ENCODE peak calls at places on chromosomes 5 and 9, in four cellular contexts. F, Z, C and N are unnamed samples.
A peak's percentile ranks its signal among the peaks of the same experiment; 100 is the strongest.

GRCh38 chr5:17794201-17794600 is 159.9 kb downstream of the TAF11L14 start:
- DNase-seq in C (no peak), Z (no peak), F (no peak), N (no peak)

GRCh38 chr5:62608529-62609511 is 30.2 kb downstream of the LRRC70 start:
- DNase-seq in F (no peak), C (no peak), Z (no peak), N (peak; percentile 10)

GRCh38 chr9:4862506-4863250 is 69.9 kb downstream of the RCL1 start:
- DNase-seq in C (no peak), Z (no peak), F (peak; percentile 36), N (peak; percentile 33)

GRCh38 chr5:174837919-174838902 is 113.8 kb downstream of the MSX2 start:
- DNase-seq in C (peak; percentile 61), Z (no peak), F (no peak), N (no peak)

GRCh38 chr9:37395229-37395628 is 27.3 kb upstream of the GRHPR start:
- DNase-seq in F (no peak), C (no peak), Z (no peak), N (no peak)

GRCh38 chr5:38323645-38324295 is 65.4 kb downstream of the EGFLAM start:
- DNase-seq in F (no peak), Z (no peak), C (no peak), N (no peak)

GRCh38 chr5:6633469-6634326 is 458 bp downstream of the SRD5A1 start:
- DNase-seq in Z (no peak), C (peak; percentile 56), F (no peak), N (peak; percentile 40)

GRCh38 chr5:105878402-105878801 is 1792.3 kb downstream of the EFNA5 start:
- DNase-seq in C (no peak), Z (no peak), F (no peak), N (no peak)

GRCh38 chr9:123998970-123999621 is 12.5 kb upstream of the LHX2 start:
- DNase-seq in Z (peak; percentile 60), C (peak; percentile 54), F (no peak), N (no peak)

GRCh38 chr9:105055922-105056321 is 128.0 kb upstream of the ABCA1 start:
- DNase-seq in F (no peak), Z (no peak), C (no peak), N (no peak)

GRCh38 chr9:100020121-100020780 is 78.5 kb downstream of the ERP44 start:
- DNase-seq in C (no peak), Z (no peak), F (no peak), N (no peak)

GRCh38 chr5:23490993-23491392 is 16.4 kb upstream of the PRDM9 start:
- DNase-seq in C (no peak), Z (no peak), F (no peak), N (no peak)

GRCh38 chr9:8924529-8924928 is 1125.0 kb upstream of the DMAC1 start:
- DNase-seq in Z (no peak), F (no peak), C (no peak), N (no peak)

GRCh38 chr9:101540069-101540468 is 6.4 kb downstream of the RNF20 start:
- DNase-seq in F (no peak), Z (no peak), C (no peak), N (no peak)

GRCh38 chr9:91192785-91193657 is 168.7 kb downstream of the AUH start:
- DNase-seq in Z (peak; percentile 61), F (peak; percentile 92), C (peak; percentile 74), N (peak; percentile 95)

GRCh38 chr5:96529559-96529958 is 96.5 kb upstream of the PCSK1 start:
- DNase-seq in F (no peak), C (no peak), Z (no peak), N (no peak)

GRCh38 chr9:97695390-97695789 is 1.8 kb downstream of the XPA start:
- DNase-seq in F (no peak), C (no peak), Z (no peak), N (no peak)

GRCh38 chr9:125409217-125409636 is 147.6 kb downstream of the GAPVD1 start:
- DNase-seq in Z (no peak), C (peak; percentile 66), F (no peak), N (no peak)

GRCh38 chr5:159310492-159310891 is 19.8 kb downstream of the IL12B start:
- DNase-seq in Z (peak; percentile 46), C (peak; percentile 67), F (no peak), N (no peak)

GRCh38 chr5:94857119-94857518 is 238.7 kb downstream of the SLF1 start:
- DNase-seq in Z (no peak), C (no peak), F (no peak), N (no peak)

GRCh38 chr5:1076406-1076805 is 35.5 kb downstream of the SLC12A7 start:
- DNase-seq in F (no peak), Z (no peak), C (no peak), N (no peak)

GRCh38 chr5:2739360-2740050 is 12.0 kb downstream of the IRX2 start:
- DNase-seq in Z (no peak), C (peak; percentile 45), F (no peak), N (no peak)
- H3K27me3 ChIP-seq in Z (no peaks in the 10 kb centered on the region), C (peaks cover 57% of the 10 kb centered on the region), F (no peaks in the 10 kb centered on the region), N (peaks cover 65% of the 10 kb centered on the region)

DNA sequence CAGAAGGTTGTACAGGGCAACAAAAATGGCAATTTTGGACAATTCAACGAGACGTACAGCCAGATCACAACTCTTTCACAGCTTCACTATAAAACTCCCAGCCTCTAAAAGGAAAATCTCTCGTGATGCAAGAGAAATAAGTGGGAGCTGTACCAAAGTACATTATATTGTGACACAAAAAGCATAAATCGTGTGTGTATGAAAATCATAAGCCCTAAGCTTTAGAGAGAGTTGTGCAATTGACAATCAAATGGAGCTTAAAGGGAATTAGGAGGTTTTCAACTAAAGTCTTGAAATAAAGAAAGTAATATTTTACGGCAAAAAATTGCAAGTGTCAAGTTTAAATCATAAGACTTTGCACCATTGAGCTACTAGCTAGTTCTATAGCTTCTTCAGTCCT is 194.8 kb upstream of the TBCA start:
- DNase-seq in Z (no peak), F (no peak), C (no peak), N (no peak)
- H3K27me3 ChIP-seq in Z (no peaks in the 10 kb centered on the region), F (no peaks in the 10 kb centered on the region), C (peaks cover 45% of the 10 kb centered on the region), N (peaks cover 13% of the 10 kb centered on the region)

GRCh38 chr9:1042466-1042865 is 7.7 kb upstream of the DMRT2 start:
- DNase-seq in Z (no peak), C (peak; percentile 35), F (no peak), N (no peak)
- H3K27me3 ChIP-seq in Z (no peaks in the 10 kb centered on the region), C (peaks cover 60% of the 10 kb centered on the region), F (no peaks in the 10 kb centered on the region), N (peaks cover 59% of the 10 kb centered on the region)

DNA sequence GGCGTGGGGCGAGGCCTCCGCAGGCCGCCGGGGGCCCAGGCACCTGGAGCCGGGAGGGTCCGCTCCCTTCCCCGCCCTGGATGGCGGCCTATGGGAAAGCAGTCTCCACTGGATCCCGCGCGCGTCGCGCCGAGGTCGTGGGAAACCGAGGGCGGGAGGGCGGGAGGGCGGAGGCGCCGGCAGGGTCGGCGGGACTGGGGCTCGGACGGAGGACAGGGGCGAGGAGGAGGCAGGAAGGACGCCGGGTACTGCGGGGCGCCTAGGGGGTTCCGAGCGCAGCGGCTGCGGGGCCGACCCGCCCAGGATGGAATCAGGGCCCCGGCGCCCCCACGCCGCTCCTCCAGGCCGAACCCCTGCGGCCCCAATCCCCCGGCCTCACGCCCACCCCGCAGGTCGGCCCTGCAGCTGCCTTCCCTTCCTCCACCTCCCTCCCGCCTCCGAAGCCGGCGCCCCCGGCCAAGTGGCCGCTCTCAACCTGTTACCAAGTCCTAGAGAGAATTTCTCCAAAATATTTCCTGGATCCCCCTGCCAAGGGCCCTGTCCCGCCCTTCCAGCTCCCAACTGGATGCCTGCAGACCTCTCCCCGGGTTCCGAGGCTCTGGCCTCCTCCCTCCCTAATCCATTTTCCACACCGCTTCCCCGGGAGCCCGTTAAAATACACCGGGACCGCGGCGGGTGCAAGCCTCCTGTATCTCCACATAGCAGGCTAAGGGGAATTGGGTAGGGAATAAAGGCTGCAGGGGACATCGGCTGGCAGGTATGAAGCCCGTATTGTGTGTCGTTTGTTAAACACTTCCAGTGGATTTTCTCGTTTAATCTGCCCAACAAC is 146.3 kb downstream of the ERCC6L2 start:
- DNase-seq in F (peak; percentile 55), Z (no peak), C (no peak), N (no peak)
- H3K27me3 ChIP-seq in F (no peaks in the 10 kb centered on the region), Z (peaks cover 2% of the 10 kb centered on the region), C (peaks cover 49% of the 10 kb centered on the region), N (peaks cover 10% of the 10 kb centered on the region)

GRCh38 chr5:181200816-181201215 is 4.2 kb downstream of the TRIM7 start:
- DNase-seq in C (peak; percentile 59), F (no peak), Z (no peak), N (no peak)
- H3K27me3 ChIP-seq in C (peaks cover 22% of the 10 kb centered on the region), F (no peaks in the 10 kb centered on the region), Z (no peaks in the 10 kb centered on the region), N (no peaks in the 10 kb centered on the region)

GRCh38 chr9:126531035-126531571 is 82.6 kb upstream of the LMX1B start:
- DNase-seq in F (no peak), C (peak; percentile 29), Z (no peak), N (no peak)
- H3K27me3 ChIP-seq in F (no peaks in the 10 kb centered on the region), C (no peaks in the 10 kb centered on the region), Z (no peaks in the 10 kb centered on the region), N (no peaks in the 10 kb centered on the region)

GRCh38 chr5:171306141-171306540 is 2.9 kb upstream of the TLX3 start:
- DNase-seq in C (no peak), Z (no peak), F (no peak), N (no peak)
- H3K27me3 ChIP-seq in C (peaks cover 81% of the 10 kb centered on the region), Z (no peaks in the 10 kb centered on the region), F (no peaks in the 10 kb centered on the region), N (peaks cover 48% of the 10 kb centered on the region)

GRCh38 chr9:136349546-136349945 is 14.0 kb downstream of the DNLZ start:
- DNase-seq in F (no peak), Z (no peak), C (no peak), N (no peak)
- H3K27me3 ChIP-seq in F (no peaks in the 10 kb centered on the region), Z (no peaks in the 10 kb centered on the region), C (no peaks in the 10 kb centered on the region), N (no peaks in the 10 kb centered on the region)